ENCODE peak calls at places on chromosome 6, in five cellular contexts. F is effector CD8-positive, alpha-beta T cell; U is T-helper 17 cell; S is heart right ventricle; K is tibial artery. Z is an unnamed sample.

GRCh38 chr6:27502508-27503435 is 29.9 kb upstream of the ZNF184 start:
- DNase-seq in S (peak), U (peak), K (peak), F (peak), Z (peak)

GRCh38 chr6:167733740-167734661 is 92.7 kb upstream of the AFDN start:
- DNase-seq in U (no peak), K (peak), S (no peak), F (no peak), Z (no peak)

GRCh38 chr6:45955597-45955996 is 60.1 kb downstream of the CLIC5 start:
- DNase-seq in K (no peak), S (no peak), F (no peak), U (no peak), Z (no peak)

GRCh38 chr6:45314146-45314545 is 14.0 kb upstream of the RUNX2 start:
- DNase-seq in F (no peak), S (no peak), U (no peak), K (no peak), Z (no peak)

GRCh38 chr6:48743738-48744137 is 632.7 kb upstream of the PTCHD4 start:
- DNase-seq in F (no peak), S (no peak), K (no peak), U (no peak), Z (no peak)

GRCh38 chr6:170227996-170228550 is 62.8 kb downstream of the DLL1 start:
- DNase-seq in F (no peak), U (no peak), S (no peak), K (no peak), Z (no peak)

GRCh38 chr6:93829009-93829408 is 409.6 kb upstream of the EPHA7 start:
- DNase-seq in F (no peak), S (no peak), U (no peak), K (no peak), Z (no peak)

GRCh38 chr6:27213544-27214125 is 33.9 kb upstream of the PRSS16 start:
- DNase-seq in K (no peak), F (no peak), U (no peak), S (no peak), Z (no peak)

GRCh38 chr6:154593122-154593521 is 82.6 kb upstream of the CNKSR3 start:
- DNase-seq in U (no peak), S (no peak), K (peak), F (no peak), Z (no peak)

GRCh38 chr6:15293674-15294073 is 47.8 kb downstream of the JARID2 start:
- DNase-seq in F (no peak), K (no peak), U (no peak), S (peak), Z (no peak)

GRCh38 chr6:160424256-160424655 is 76.1 kb downstream of the SLC22A3 start:
- DNase-seq in F (no peak), U (no peak), S (no peak), K (no peak), Z (no peak)

GRCh38 chr6:131534654-131534956 is 38.4 kb upstream of the ARG1 start:
- DNase-seq in F (no peak), S (no peak), U (no peak), K (no peak), Z (no peak)

GRCh38 chr6:97293198-97293696 is 10.2 kb upstream of the MMS22L start:
- DNase-seq in U (no peak), S (no peak), K (no peak), F (no peak), Z (no peak)

GRCh38 chr6:107458687-107459282 is 579 bp downstream of the PDSS2 start:
- DNase-seq in S (peak), K (no peak), F (no peak), U (peak), Z (no peak)

GRCh38 chr6:30135147-30135546 is 793 bp upstream of the TRIM40 start:
- DNase-seq in S (no peak), K (no peak), U (no peak), F (no peak), Z (no peak)

GRCh38 chr6:18226451-18226850 is 37.9 kb downstream of the DEK start:
- DNase-seq in U (no peak), K (no peak), S (no peak), F (no peak), Z (no peak)

Z was measured in memory B cell.